ENCODE peak calls at places on chromosomes 1 and 21, in eight cellular contexts. B is NCI-H2081, Z is HEK293T, K is NCI-H446 treated with DMSO at 0.1 percent for 48 hours, O is GM10248, I is neural crest cell, F is mesothelial cell of epicardium, M is sciatic nerve. W is an unnamed sample.

GRCh38 chr1:172638885-172639831 is 19.7 kb upstream of the FASLG start:
- DNase-seq in M (no peak), K (no peak), I (no peak), B (no peak), F (no peak), O (peak), Z (no peak), W (no peak)

GRCh38 chr1:12144236-12144635 is 22.6 kb upstream of the TNFRSF1B start:
- DNase-seq in Z (no peak), M (no peak), K (no peak), O (no peak), I (no peak), B (no peak), F (no peak), W (no peak)

GRCh38 chr1:119310301-119310700 is 58.3 kb upstream of the HAO2 start:
- DNase-seq in I (no peak), F (no peak), K (peak), B (no peak), M (no peak), O (no peak), Z (no peak), W (no peak)

GRCh38 chr1:8551057-8551456 is 233.1 kb downstream of the SLC45A1 start:
- DNase-seq in Z (no peak), M (no peak), O (no peak), I (no peak), K (no peak), F (no peak), B (no peak), W (no peak)

GRCh38 chr1:87334351-87335174 is 5.9 kb downstream of the LMO4 start:
- DNase-seq in M (peak), K (no peak), I (peak), B (peak), F (peak), Z (peak), O (peak), W (no peak)

GRCh38 chr1:103106426-103107321 is 1.6 kb downstream of the COL11A1 start:
- DNase-seq in B (peak), Z (peak), O (peak), M (peak), I (peak), F (peak), K (peak), W (peak)

GRCh38 chr1:111535256-111536191 is 32.1 kb upstream of the ADORA3 start:
- DNase-seq in M (no peak), O (no peak), B (no peak), K (no peak), F (no peak), I (peak), Z (no peak), W (no peak)

GRCh38 chr1:215260711-215261110 is 178.2 kb downstream of the KCNK2 start:
- DNase-seq in I (no peak), M (no peak), O (no peak), F (no peak), B (no peak), Z (no peak), K (no peak), W (no peak)

GRCh38 chr1:153578490-153578889 is 12.8 kb upstream of the S100A2 start:
- DNase-seq in F (no peak), K (no peak), B (no peak), M (no peak), O (no peak), Z (no peak), I (no peak), W (no peak)

GRCh38 chr1:10161541-10162290 is 48.7 kb upstream of the KIF1B start:
- DNase-seq in I (no peak), K (no peak), F (no peak), Z (no peak), M (no peak), B (no peak), O (no peak), W (no peak)

GRCh38 chr1:112337028-112337531 is 58.9 kb upstream of the CTTNBP2NL start:
- DNase-seq in O (peak), K (no peak), F (no peak), I (no peak), M (peak), Z (peak), B (peak), W (peak)

GRCh38 chr1:100622037-100622436 is 84.1 kb downstream of the GPR88 start:
- DNase-seq in M (no peak), K (peak), I (no peak), F (no peak), O (no peak), Z (peak), B (no peak), W (peak)

GRCh38 chr21:37700641-37701202 is 215.5 kb downstream of the KCNJ6 start:
- DNase-seq in I (peak), M (no peak), F (no peak), B (peak), Z (peak), O (peak), K (peak), W (peak)